ENCODE peak calls at places on chromosome 20, in nine cellular contexts. O, C, Y, N, V, G, J, S and X are unnamed samples. For H3K4me1, the result is how much of the 10 kb centered on the place peaks cover.

GRCh38 chr20:36251426-36251825 is 15.1 kb downstream of the AAR2 start:
- DNase-seq in O (no peak), C (no peak), Y (no peak), N (no peak), V (no peak), G (no peak), J (no peak), S (no peak), X (no peak)

GRCh38 chr20:1813101-1813529 is 82.1 kb upstream of the SIRPA start:
- DNase-seq in O (peak), C (peak), Y (peak), N (peak), V (peak), G (peak), J (peak), S (peak), X (no peak)

GRCh38 chr20:17928633-17929311 is 39.8 kb downstream of the SNX5 start:
- DNase-seq in O (no peak), C (no peak), Y (no peak), N (no peak), V (peak), G (no peak), J (no peak), S (peak), X (peak)

GRCh38 chr20:689348-689747 is 13.7 kb upstream of the SCRT2 start:
- DNase-seq in O (no peak), C (no peak), Y (no peak), N (no peak), V (no peak), G (no peak), J (no peak), S (no peak), X (no peak)

GRCh38 chr20:23920936-23921335 is 41.4 kb upstream of the CST5 start:
- DNase-seq in O (no peak), C (no peak), Y (no peak), N (no peak), V (no peak), G (no peak), J (no peak), S (no peak), X (no peak)

GRCh38 chr20:45776931-45777330 is 14.8 kb downstream of the WFDC3 start:
- DNase-seq in O (no peak), C (no peak), Y (no peak), N (no peak), V (no peak), G (no peak), J (no peak), S (no peak), X (no peak)

GRCh38 chr20:1155342-1155741 is 29.4 kb downstream of the TMEM74B start:
- DNase-seq in O (no peak), C (no peak), Y (no peak), N (no peak), V (no peak), G (no peak), J (no peak), S (no peak), X (no peak)

GRCh38 chr20:38032585-38033329 is 499 bp downstream of the TTI1 start:
- DNase-seq in O (no peak), C (no peak), Y (no peak), N (no peak), V (peak), G (peak), J (no peak), S (no peak), X (no peak)

GRCh38 chr20:35171753-35172433 is at the start of gene PROCR:
- DNase-seq in O (peak), C (peak), Y (peak), N (peak), V (peak), G (peak), J (peak), S (peak), X (peak)

GRCh38 chr20:38447931-38448675 is 13.0 kb upstream of the SNHG17 start:
- DNase-seq in O (no peak), C (no peak), Y (no peak), N (no peak), V (no peak), G (no peak), J (no peak), S (no peak), X (no peak)

GRCh38 chr20:34538671-34539123 is 19.8 kb upstream of the MAP1LC3A start:
- DNase-seq in O (peak), C (no peak), Y (peak), N (no peak), V (peak), G (peak), J (peak), S (peak), X (peak)

GRCh38 chr20:38804682-38805501 is 605 bp upstream of the PPP1R16B start:
- DNase-seq in O (no peak), C (no peak), Y (no peak), N (no peak), V (no peak), G (no peak), J (no peak), S (peak), X (peak)

GRCh38 chr20:50340586-50340985 is 150.0 kb downstream of the CEBPB start:
- DNase-seq in O (no peak), C (no peak), Y (no peak), N (no peak), V (no peak), G (no peak), J (no peak), S (no peak), X (no peak)

GRCh38 chr20:3068075-3068474 is 3.3 kb upstream of the OXT start:
- DNase-seq in O (no peak), C (no peak), Y (no peak), N (no peak), V (no peak), G (no peak), J (no peak), S (no peak), X (no peak)

GRCh38 chr20:34705383-34706021 is 1.4 kb downstream of the TP53INP2 start:
- DNase-seq in O (peak), C (no peak), Y (peak), N (peak), V (peak), G (peak), J (peak), S (peak), X (peak)

GRCh38 chr20:49790077-49790798 is 22.4 kb upstream of the SLC9A8 start:
- DNase-seq in O (peak), C (no peak), Y (peak), N (no peak), V (no peak), G (peak), J (peak), S (no peak), X (no peak)

GRCh38 chr20:16222859-16223411 is 350.3 kb downstream of the KIF16B start:
- DNase-seq in O (no peak), C (no peak), Y (no peak), N (peak), V (no peak), G (no peak), J (no peak), S (no peak), X (no peak)

GRCh38 chr20:19310541-19310940 is 98.1 kb downstream of the SLC24A3 start:
- DNase-seq in O (no peak), C (no peak), Y (no peak), N (no peak), V (no peak), G (no peak), J (no peak), S (no peak), X (no peak)

GRCh38 chr20:8213831-8214587 is 81.9 kb downstream of the PLCB1 start:
- DNase-seq in O (no peak), C (no peak), Y (no peak), N (no peak), V (no peak), G (no peak), J (no peak), S (no peak), X (no peak)
- H3K4me1 ChIP-seq in O (under half), C (under half), Y (under half), N (under half), V (under half), G (under half), J (under half), S (half or more), X (under half)

GRCh38 chr20:62835931-62836861 is 19.3 kb downstream of the COL9A3 start:
- DNase-seq in O (no peak), C (no peak), Y (peak), N (no peak), V (no peak), G (no peak), J (no peak), S (no peak), X (peak)

GRCh38 chr20:62837091-62837490 is 20.2 kb downstream of the COL9A3 start:
- DNase-seq in O (no peak), C (no peak), Y (no peak), N (no peak), V (no peak), G (no peak), J (no peak), S (no peak), X (no peak)

GRCh38 chr20:62837790-62838458 is 21.1 kb downstream of the COL9A3 start:
- DNase-seq in O (no peak), C (no peak), Y (no peak), N (no peak), V (peak), G (no peak), J (no peak), S (peak), X (peak)

GRCh38 chr20:62832951-62833391 is 16.1 kb downstream of the COL9A3 start:
- DNase-seq in O (peak), C (no peak), Y (no peak), N (no peak), V (no peak), G (no peak), J (no peak), S (peak), X (peak)

DNA sequence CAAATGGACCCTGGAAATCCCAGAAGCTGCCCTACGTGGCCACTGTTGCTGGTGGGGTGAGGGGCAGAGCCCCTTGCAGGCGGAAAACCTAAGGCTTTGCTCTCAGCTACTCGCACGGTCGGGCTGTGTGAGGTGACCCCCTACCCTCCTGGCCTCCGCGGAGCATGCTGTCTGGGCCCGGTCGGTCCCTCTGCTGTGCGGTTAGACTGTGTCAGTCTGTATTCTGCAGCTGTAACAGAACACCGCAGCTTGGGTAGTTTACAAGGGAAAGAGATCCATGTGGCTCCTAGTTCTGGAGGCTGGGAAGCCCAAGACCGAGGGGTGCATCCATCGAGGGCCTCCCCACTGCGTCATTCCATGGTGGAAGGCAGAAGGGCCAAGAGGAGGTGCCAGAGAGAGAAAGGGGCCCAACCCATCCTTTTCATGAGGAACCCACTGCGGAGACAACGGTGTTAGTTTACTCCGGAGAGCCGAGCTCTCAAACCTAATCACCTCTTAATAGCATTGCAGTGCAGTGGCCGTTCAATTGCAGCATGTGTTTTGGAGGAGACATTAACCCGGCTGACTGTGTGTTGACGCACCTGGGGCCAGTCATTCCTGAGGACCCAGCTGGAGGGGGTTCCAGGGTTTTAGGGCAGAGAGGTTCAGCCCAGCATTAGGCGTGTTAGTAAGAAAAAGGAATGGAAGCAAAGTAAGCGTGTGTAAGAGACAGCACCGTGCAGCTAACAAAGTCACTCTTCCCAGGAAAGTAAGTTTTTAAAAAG is 18.3 kb downstream of the COL9A3 start:
- DNase-seq in O (peak), C (no peak), Y (no peak), N (no peak), V (no peak), G (no peak), J (no peak), S (no peak), X (peak)
- H3K4me1 ChIP-seq in O (under half), C (under half), Y (under half), N (under half), V (under half), G (under half), J (under half), S (under half), X (under half)

GRCh38 chr20:47354710-47355488 is 1.6 kb downstream of the ZMYND8 start:
- DNase-seq in O (no peak), C (no peak), Y (peak), N (peak), V (no peak), G (peak), J (no peak), S (no peak), X (peak)
- H3K4me1 ChIP-seq in O (half or more), C (half or more), Y (half or more), N (half or more), V (half or more), G (half or more), J (half or more), S (half or more), X (half or more)

GRCh38 chr20:59170406-59171349 is 7.1 kb downstream of the ZNF831 start:
- DNase-seq in O (no peak), C (no peak), Y (no peak), N (no peak), V (no peak), G (no peak), J (no peak), S (peak), X (peak)
- H3K4me1 ChIP-seq in O (under half), C (under half), Y (under half), N (under half), V (under half), G (under half), J (under half), S (under half), X (under half)

GRCh38 chr20:51510169-51510568 is 32.4 kb downstream of the NFATC2 start:
- DNase-seq in O (no peak), C (no peak), Y (no peak), N (no peak), V (no peak), G (no peak), J (no peak), S (no peak), X (no peak)

GRCh38 chr20:51508158-51508557 is 34.4 kb downstream of the NFATC2 start:
- DNase-seq in O (no peak), C (no peak), Y (no peak), N (no peak), V (no peak), G (no peak), J (no peak), S (no peak), X (no peak)

GRCh38 chr20:51507357-51508036 is 35.0 kb downstream of the NFATC2 start:
- DNase-seq in O (no peak), C (no peak), Y (no peak), N (peak), V (no peak), G (no peak), J (no peak), S (no peak), X (no peak)

GRCh38 chr20:51508780-51509179 is 33.7 kb downstream of the NFATC2 start:
- DNase-seq in O (no peak), C (no peak), Y (no peak), N (no peak), V (no peak), G (no peak), J (no peak), S (no peak), X (no peak)

DNA sequence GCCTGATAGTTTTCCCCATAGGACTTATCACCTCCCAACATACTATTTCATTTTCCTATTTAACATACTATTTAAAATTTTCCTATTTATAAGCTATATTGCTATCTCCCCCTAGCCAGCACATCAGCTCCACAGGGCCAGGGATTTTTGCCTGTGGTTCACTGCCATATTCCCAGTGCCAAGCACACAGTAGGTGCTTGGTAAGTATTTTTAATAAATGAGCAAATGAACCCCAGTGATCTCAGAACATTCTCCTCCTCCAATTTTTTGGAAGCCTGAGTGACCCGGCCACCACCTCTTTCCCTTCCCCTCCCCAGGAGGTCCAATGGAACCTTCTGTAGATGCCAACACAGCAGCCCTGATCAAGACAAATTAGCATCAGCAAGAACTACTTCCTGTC is 33.3 kb downstream of the NFATC2 start:
- DNase-seq in O (no peak), C (no peak), Y (no peak), N (no peak), V (no peak), G (no peak), J (no peak), S (no peak), X (no peak)
- H3K4me1 ChIP-seq in O (under half), C (under half), Y (under half), N (under half), V (under half), G (under half), J (under half), S (under half), X (under half)

GRCh38 chr20:47544240-47544639 is 42.6 kb downstream of the NCOA3 start:
- DNase-seq in O (no peak), C (no peak), Y (peak), N (peak), V (no peak), G (no peak), J (no peak), S (no peak), X (no peak)
- H3K4me1 ChIP-seq in O (half or more), C (under half), Y (under half), N (under half), V (under half), G (half or more), J (half or more), S (half or more), X (under half)

GRCh38 chr20:41572010-41572572 is 46.1 kb downstream of the CHD6 start:
- DNase-seq in O (no peak), C (no peak), Y (no peak), N (no peak), V (no peak), G (no peak), J (no peak), S (no peak), X (peak)
- H3K4me1 ChIP-seq in O (half or more), C (under half), Y (under half), N (under half), V (under half), G (under half), J (half or more), S (half or more), X (under half)

GRCh38 chr20:24987873-24988835 is 4.4 kb downstream of the APMAP start:
- DNase-seq in O (peak), C (no peak), Y (no peak), N (no peak), V (no peak), G (no peak), J (no peak), S (peak), X (no peak)

GRCh38 chr20:24989162-24989561 is 3.4 kb downstream of the APMAP start:
- DNase-seq in O (peak), C (no peak), Y (no peak), N (no peak), V (no peak), G (no peak), J (no peak), S (peak), X (no peak)

GRCh38 chr20:24991897-24992419 is 593 bp downstream of the APMAP start:
- DNase-seq in O (no peak), C (no peak), Y (no peak), N (no peak), V (no peak), G (no peak), J (no peak), S (peak), X (peak)

GRCh38 chr20:24992420-24993205 is at the start of gene APMAP:
- DNase-seq in O (peak), C (peak), Y (peak), N (peak), V (peak), G (peak), J (peak), S (peak), X (peak)

GRCh38 chr20:24990810-24991252 is 1.7 kb downstream of the APMAP start:
- DNase-seq in O (no peak), C (no peak), Y (no peak), N (no peak), V (no peak), G (no peak), J (no peak), S (peak), X (no peak)
- H3K4me1 ChIP-seq in O (under half), C (under half), Y (under half), N (under half), V (under half), G (under half), J (half or more), S (half or more), X (under half)

GRCh38 chr20:31718952-31719643 is 3.6 kb downstream of the BCL2L1 start:
- DNase-seq in O (no peak), C (no peak), Y (no peak), N (no peak), V (no peak), G (no peak), J (no peak), S (peak), X (no peak)
- H3K4me1 ChIP-seq in O (half or more), C (under half), Y (under half), N (half or more), V (under half), G (half or more), J (half or more), S (half or more), X (under half)